ENCODE peak calls at places on chromosomes 6 and 20, in seven cellular contexts. R is SK-N-SH, I is HepG2, G is K562, C is H1, F is HCT116, Y is GM12878. W is an unnamed sample.

GRCh38 chr6:21500894-21501293 is 92.7 kb upstream of the SOX4 start:
- DNase-seq in R (no peak), I (no peak), G (no peak), C (no peak), F (no peak), Y (no peak), W (no peak)

GRCh38 chr6:121354764-121355163 is 20.5 kb upstream of the TBC1D32 start:
- DNase-seq in R (no peak), I (no peak), G (no peak), C (no peak), F (no peak), Y (no peak), W (no peak)

GRCh38 chr6:145830612-145831011 is 16.0 kb upstream of the FBXO30 start:
- DNase-seq in R (no peak), I (no peak), G (no peak), C (no peak), F (no peak), Y (no peak), W (no peak)

GRCh38 chr6:149127212-149127611 is 190.3 kb upstream of the TAB2 start:
- DNase-seq in R (no peak), I (no peak), G (no peak), C (no peak), F (no peak), Y (no peak), W (no peak)

GRCh38 chr6:87808005-87808757 is 106.1 kb upstream of the AKIRIN2 start:
- DNase-seq in R (no peak), I (no peak), G (no peak), C (no peak), F (no peak), Y (no peak), W (no peak)

GRCh38 chr20:54173653-54174451 is at the start of gene CYP24A1:
- DNase-seq in R (peak), I (peak), G (no peak), C (no peak), F (no peak), Y (no peak), W (peak)

GRCh38 chr6:129280719-129281118 is 397.8 kb downstream of the LAMA2 start:
- DNase-seq in R (no peak), I (no peak), G (no peak), C (no peak), F (no peak), Y (no peak), W (no peak)

GRCh38 chr6:144335315-144335861 is 50.3 kb downstream of the UTRN start:
- DNase-seq in R (no peak), I (no peak), G (no peak), C (no peak), F (no peak), Y (no peak), W (no peak)

DNA sequence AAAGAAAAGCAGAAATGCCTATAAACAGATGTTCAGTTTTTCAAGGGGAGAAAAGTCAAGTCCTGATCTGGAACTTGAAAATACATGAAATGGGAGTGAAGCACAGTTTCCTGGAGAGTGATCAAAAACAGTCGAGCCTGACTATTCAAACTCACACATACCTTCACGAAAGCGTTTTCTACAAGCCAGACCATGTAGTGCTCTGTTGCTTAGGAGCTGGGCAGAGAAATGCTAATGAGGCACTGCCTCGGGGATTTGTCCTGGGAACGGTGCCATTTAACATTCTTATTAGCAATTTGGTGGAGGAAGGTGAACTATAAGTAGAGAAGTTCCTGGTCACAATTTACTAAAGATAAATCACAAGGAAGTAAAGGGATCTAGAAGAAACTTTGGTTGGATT is 5.9 kb downstream of the NHSL1 start:
- DNase-seq in R (no peak), I (no peak), G (no peak), C (no peak), F (no peak), Y (no peak), W (no peak)
- TF ChIP-seq JUND in R (no peak), I (no peak), G (no peak), C (no peak), F (no peak), Y (no peak), W (no peak)

GRCh38 chr6:35428421-35429149 is 23.6 kb upstream of the FANCE start:
- DNase-seq in R (no peak), I (peak), G (no peak), C (no peak), F (no peak), Y (no peak), W (no peak)
- TF ChIP-seq JUND in R (no peak), I (no peak), G (no peak), C (no peak), F (no peak), Y (no peak), W (no peak)

DNA sequence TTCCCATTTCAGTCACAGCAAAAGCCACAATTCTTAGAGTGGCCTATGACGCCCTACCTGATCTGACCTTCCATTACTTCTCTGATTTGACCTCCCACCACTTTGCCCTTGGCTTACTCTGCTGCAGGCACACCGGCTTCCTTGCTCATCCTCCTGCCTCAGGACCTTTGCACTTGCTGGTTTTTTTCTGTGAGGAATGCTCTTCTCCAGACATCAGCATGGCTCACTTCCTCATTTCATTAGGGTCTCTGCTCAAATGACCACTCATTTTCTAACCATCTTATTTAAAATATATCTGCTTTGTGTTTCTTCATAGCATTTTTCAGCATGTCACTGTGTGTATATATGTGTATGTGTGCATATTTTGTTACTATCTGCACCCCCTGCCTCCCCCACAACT is 111.2 kb upstream of the DTNBP1 start:
- DNase-seq in R (no peak), I (no peak), G (no peak), C (no peak), F (no peak), Y (no peak), W (no peak)
- TF ChIP-seq JUND in R (no peak), I (no peak), G (no peak), C (no peak), F (no peak), Y (no peak), W (no peak)

DNA sequence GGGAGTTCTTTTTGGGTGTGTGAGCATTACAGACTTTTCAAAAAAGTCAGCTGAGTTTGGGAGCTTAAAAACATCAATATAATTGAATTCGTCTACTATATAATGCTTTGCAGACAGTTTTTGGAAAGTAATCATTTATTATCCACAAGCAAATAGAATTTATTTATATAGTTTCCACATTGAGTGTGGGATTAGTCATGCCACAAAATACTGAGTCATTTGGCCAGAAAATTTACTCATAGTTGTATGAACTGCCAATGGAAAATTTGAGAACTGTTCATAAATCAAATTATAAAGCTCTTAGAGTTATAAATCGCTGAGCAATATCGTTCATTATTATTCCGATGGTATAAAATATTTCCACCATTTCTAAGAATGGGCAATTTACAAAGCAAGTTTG is 5.0 kb downstream of the BEND6 start:
- DNase-seq in R (no peak), I (no peak), G (no peak), C (no peak), F (no peak), Y (no peak), W (no peak)
- TF ChIP-seq JUND in R (peak), I (no peak), G (no peak), C (no peak), F (peak), Y (no peak), W (no peak)

GRCh38 chr6:15293674-15294073 is 47.8 kb downstream of the JARID2 start:
- DNase-seq in R (no peak), I (no peak), G (no peak), C (no peak), F (no peak), Y (no peak), W (no peak)
- TF ChIP-seq JUND in R (no peak), I (no peak), G (no peak), C (no peak), F (no peak), Y (no peak), W (no peak)

DNA sequence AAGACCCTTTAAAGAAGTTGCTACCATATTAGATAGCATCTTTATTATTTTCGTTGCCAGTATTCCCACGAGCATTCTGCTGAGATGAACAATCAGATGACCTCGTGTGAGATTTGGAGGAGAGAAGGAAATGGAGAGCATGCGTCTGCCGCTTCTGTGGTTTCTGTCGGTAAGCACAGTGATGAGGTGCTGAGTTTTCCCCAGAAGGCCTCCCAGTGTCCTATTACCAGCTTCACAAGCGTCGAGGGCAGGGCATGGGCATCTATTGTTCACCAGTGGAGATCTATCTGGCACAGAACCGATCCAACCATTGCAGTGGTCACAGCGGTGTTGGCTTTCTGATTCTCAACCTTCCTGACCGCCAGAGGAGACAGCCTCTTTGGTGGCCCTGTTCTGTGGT is 29.4 kb downstream of the TRAF3IP2 start:
- DNase-seq in R (no peak), I (no peak), G (no peak), C (no peak), F (no peak), Y (no peak), W (no peak)
- TF ChIP-seq JUND in R (no peak), I (no peak), G (no peak), C (no peak), F (no peak), Y (no peak), W (no peak)

GRCh38 chr20:37882961-37883712 is 19.8 kb upstream of the VSTM2L start:
- DNase-seq in R (no peak), I (peak), G (no peak), C (no peak), F (no peak), Y (no peak), W (no peak)

GRCh38 chr20:37879003-37879599 is 23.8 kb upstream of the VSTM2L start:
- DNase-seq in R (no peak), I (no peak), G (no peak), C (no peak), F (no peak), Y (no peak), W (no peak)

GRCh38 chr20:37881601-37882343 is 21.2 kb upstream of the VSTM2L start:
- DNase-seq in R (peak), I (no peak), G (no peak), C (no peak), F (no peak), Y (no peak), W (no peak)

GRCh38 chr20:37879843-37880242 is 23.1 kb upstream of the VSTM2L start:
- DNase-seq in R (no peak), I (no peak), G (no peak), C (no peak), F (no peak), Y (no peak), W (no peak)

DNA sequence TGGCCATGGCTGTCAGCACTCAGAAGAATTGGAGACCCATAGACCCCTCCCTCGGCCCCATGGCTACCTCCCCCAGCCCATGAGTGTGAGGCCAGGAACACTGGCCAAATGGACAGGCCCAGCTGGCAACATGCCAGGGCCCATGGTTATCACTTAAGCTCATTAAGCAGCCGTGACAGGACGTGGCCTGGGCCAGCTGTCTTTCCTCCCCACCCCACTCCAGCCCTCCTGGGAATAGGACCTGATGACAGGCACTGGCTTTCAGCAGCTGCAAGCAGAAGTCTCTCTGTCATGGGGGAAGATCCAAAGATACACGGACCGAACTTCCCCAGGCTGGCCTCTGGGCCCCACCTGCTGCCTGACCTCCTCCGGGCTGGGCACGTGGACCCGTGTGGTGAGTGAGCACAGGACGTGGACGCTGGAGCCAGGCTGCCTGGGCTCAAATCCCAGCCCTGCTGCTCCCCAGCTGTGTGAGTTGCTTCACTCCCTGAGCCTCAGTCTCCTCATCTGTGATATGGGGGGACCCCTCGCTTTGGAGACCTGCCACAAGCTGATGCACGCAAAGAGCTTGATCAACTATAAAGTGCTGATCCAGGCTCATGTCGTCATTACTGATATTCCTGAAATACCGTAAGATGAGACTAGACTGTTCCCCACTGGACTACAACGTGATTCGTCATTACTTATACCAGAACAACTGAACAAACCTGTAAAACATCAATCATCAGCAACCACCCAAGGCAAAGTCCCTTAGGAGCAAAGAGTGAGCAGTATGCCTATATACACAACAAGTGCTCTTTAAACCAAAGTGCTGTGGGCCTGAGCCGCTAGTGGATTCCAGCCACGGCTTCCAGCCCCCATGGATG is 22.0 kb upstream of the VSTM2L start:
- DNase-seq in R (peak), I (peak), G (peak), C (no peak), F (no peak), Y (no peak), W (peak)
- TF ChIP-seq JUND in R (no peak), I (no peak), G (no peak), C (no peak), F (no peak), Y (no peak), W (no peak)

GRCh38 chr20:31909253-31910070 is 39.0 kb downstream of the TTLL9 start:
- DNase-seq in R (no peak), I (no peak), G (no peak), C (no peak), F (no peak), Y (no peak), W (no peak)
- TF ChIP-seq JUND in R (no peak), I (no peak), G (no peak), C (no peak), F (no peak), Y (no peak), W (no peak)

W was measured in T47D.